ENCODE peak calls at places on chromosomes 6 and 20, in five cellular contexts. One of them, this sample, is unnamed.

GRCh38 chr6:99613705-99614429 is 7.2 kb downstream of the PRDM13 start:
- DNase-seq in endothelial cell: no peak
- DNase-seq in K562: no peak
- DNase-seq in heart left ventricle: no peak
- DNase-seq in body of pancreas: no peak
- DNase-seq in this sample: no peak

GRCh38 chr6:31416394-31417014 is 13.1 kb downstream of the MICA start:
- DNase-seq in heart left ventricle: no peak
- DNase-seq in K562: no peak
- DNase-seq in body of pancreas: no peak
- DNase-seq in endothelial cell: no peak
- DNase-seq in this sample: no peak

GRCh38 chr6:1110164-1110563 is 201.7 kb upstream of the FOXQ1 start:
- DNase-seq in K562: no peak
- DNase-seq in body of pancreas: no peak
- DNase-seq in heart left ventricle: no peak
- DNase-seq in endothelial cell: no peak
- DNase-seq in this sample: no peak

GRCh38 chr6:74840953-74841352 is 364.9 kb downstream of the COL12A1 start:
- DNase-seq in K562: no peak
- DNase-seq in body of pancreas: no peak
- DNase-seq in endothelial cell: no peak
- DNase-seq in heart left ventricle: no peak
- DNase-seq in this sample: no peak

GRCh38 chr6:108697646-108698161 is 137.0 kb downstream of the FOXO3 start:
- DNase-seq in body of pancreas: no peak
- DNase-seq in K562: no peak
- DNase-seq in endothelial cell: no peak
- DNase-seq in heart left ventricle: no peak
- DNase-seq in this sample: no peak

GRCh38 chr20:63501818-63502670 is 3.2 kb upstream of the EEF1A2 start:
- DNase-seq in body of pancreas: peak
- DNase-seq in K562: peak
- DNase-seq in endothelial cell: no peak
- DNase-seq in heart left ventricle: peak
- DNase-seq in this sample: no peak

GRCh38 chr6:34207695-34208443 is 28.8 kb upstream of the HMGA1 start:
- DNase-seq in K562: peak
- DNase-seq in endothelial cell: no peak
- DNase-seq in body of pancreas: no peak
- DNase-seq in heart left ventricle: no peak
- DNase-seq in this sample: no peak

GRCh38 chr6:158044525-158044888 is 62.8 kb downstream of the SYNJ2 start:
- DNase-seq in endothelial cell: no peak
- DNase-seq in heart left ventricle: no peak
- DNase-seq in body of pancreas: no peak
- DNase-seq in K562: no peak
- DNase-seq in this sample: no peak

GRCh38 chr20:16017656-16018055 is 555.6 kb downstream of the KIF16B start:
- DNase-seq in K562: no peak
- DNase-seq in endothelial cell: no peak
- DNase-seq in heart left ventricle: no peak
- DNase-seq in body of pancreas: no peak
- DNase-seq in this sample: no peak
- TF ChIP-seq CTCF in K562: no peak
- TF ChIP-seq CTCF in endothelial cell: no peak
- TF ChIP-seq CTCF in heart left ventricle: no peak
- TF ChIP-seq CTCF in body of pancreas: no peak
- TF ChIP-seq CTCF in this sample: peak

DNA sequence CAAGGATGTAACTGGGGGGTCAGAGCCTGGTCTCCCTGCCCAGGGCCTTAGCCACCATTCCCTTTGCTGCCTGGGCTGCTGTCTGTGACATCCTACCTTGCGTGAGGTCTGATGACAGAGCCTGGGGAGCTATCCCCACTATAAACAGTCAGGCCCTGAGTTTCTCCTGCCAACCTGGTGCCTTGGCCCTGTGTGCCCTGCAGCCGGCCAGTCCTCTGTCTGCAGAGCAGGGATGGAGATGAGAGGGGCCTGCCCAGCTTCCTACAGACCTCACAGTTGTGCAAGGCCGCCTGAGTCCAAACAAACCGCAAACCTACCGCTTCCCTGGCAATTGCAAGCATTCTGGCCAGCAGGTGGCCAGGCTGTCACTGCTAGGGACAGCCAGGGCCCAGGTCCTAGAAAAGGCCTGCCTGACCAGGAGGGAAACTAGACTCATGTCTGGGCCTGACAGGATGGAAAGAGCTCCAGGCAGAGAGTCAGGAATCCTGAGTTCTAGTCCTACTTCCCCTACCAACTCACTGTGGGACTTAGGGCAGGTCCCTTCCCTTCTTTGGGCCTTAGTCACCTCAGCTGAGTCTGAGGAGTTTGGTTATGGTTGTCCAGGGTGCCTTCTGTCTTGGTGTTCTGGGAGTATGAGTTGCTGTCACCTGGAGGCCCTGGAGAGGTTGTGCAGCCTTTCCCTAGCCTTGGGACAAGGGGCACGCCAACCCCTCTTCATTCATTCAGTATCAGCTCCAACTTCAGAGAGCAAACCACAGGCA is 86.2 kb downstream of the VEGFA start:
- DNase-seq in heart left ventricle: no peak
- DNase-seq in endothelial cell: peak
- DNase-seq in K562: peak
- DNase-seq in body of pancreas: peak
- DNase-seq in this sample: no peak
- TF ChIP-seq CTCF in heart left ventricle: peak
- TF ChIP-seq CTCF in endothelial cell: peak
- TF ChIP-seq CTCF in K562: peak
- TF ChIP-seq CTCF in body of pancreas: peak
- TF ChIP-seq CTCF in this sample: peak

GRCh38 chr6:11805259-11806053 is 26.9 kb upstream of the ADTRP start:
- DNase-seq in endothelial cell: no peak
- DNase-seq in heart left ventricle: no peak
- DNase-seq in K562: peak
- DNase-seq in body of pancreas: no peak
- DNase-seq in this sample: no peak

GRCh38 chr6:11810854-11811643 is 32.4 kb upstream of the ADTRP start:
- DNase-seq in endothelial cell: no peak
- DNase-seq in heart left ventricle: no peak
- DNase-seq in K562: no peak
- DNase-seq in body of pancreas: no peak
- DNase-seq in this sample: no peak

GRCh38 chr6:11806561-11807317 is 28.1 kb upstream of the ADTRP start:
- DNase-seq in K562: no peak
- DNase-seq in heart left ventricle: no peak
- DNase-seq in body of pancreas: no peak
- DNase-seq in endothelial cell: no peak
- DNase-seq in this sample: no peak

GRCh38 chr6:11810039-11810541 is 31.5 kb upstream of the ADTRP start:
- DNase-seq in body of pancreas: peak
- DNase-seq in endothelial cell: no peak
- DNase-seq in heart left ventricle: peak
- DNase-seq in K562: peak
- DNase-seq in this sample: no peak

GRCh38 chr6:11808054-11808453 is 29.5 kb upstream of the ADTRP start:
- DNase-seq in body of pancreas: no peak
- DNase-seq in K562: no peak
- DNase-seq in heart left ventricle: no peak
- DNase-seq in endothelial cell: no peak
- DNase-seq in this sample: no peak
- TF ChIP-seq CTCF in body of pancreas: no peak
- TF ChIP-seq CTCF in K562: no peak
- TF ChIP-seq CTCF in heart left ventricle: no peak
- TF ChIP-seq CTCF in endothelial cell: no peak
- TF ChIP-seq CTCF in this sample: no peak

GRCh38 chr20:13221673-13222318 is 722 bp downstream of the ISM1 start:
- DNase-seq in body of pancreas: peak
- DNase-seq in endothelial cell: peak
- DNase-seq in K562: no peak
- DNase-seq in heart left ventricle: peak
- DNase-seq in this sample: peak
- TF ChIP-seq CTCF in body of pancreas: no peak
- TF ChIP-seq CTCF in endothelial cell: no peak
- TF ChIP-seq CTCF in K562: no peak
- TF ChIP-seq CTCF in heart left ventricle: no peak
- TF ChIP-seq CTCF in this sample: peak

GRCh38 chr6:134170844-134171243 is 118.4 kb upstream of the SLC2A12 start:
- DNase-seq in body of pancreas: no peak
- DNase-seq in K562: no peak
- DNase-seq in heart left ventricle: no peak
- DNase-seq in endothelial cell: no peak
- DNase-seq in this sample: no peak
- TF ChIP-seq CTCF in body of pancreas: no peak
- TF ChIP-seq CTCF in K562: no peak
- TF ChIP-seq CTCF in heart left ventricle: no peak
- TF ChIP-seq CTCF in endothelial cell: no peak
- TF ChIP-seq CTCF in this sample: peak

GRCh38 chr20:60252866-60253265 is 294.6 kb downstream of the CDH26 start:
- DNase-seq in heart left ventricle: no peak
- DNase-seq in K562: no peak
- DNase-seq in endothelial cell: no peak
- DNase-seq in body of pancreas: no peak
- DNase-seq in this sample: no peak

GRCh38 chr20:60250251-60250650 is 292.0 kb downstream of the CDH26 start:
- DNase-seq in heart left ventricle: no peak
- DNase-seq in K562: no peak
- DNase-seq in body of pancreas: no peak
- DNase-seq in endothelial cell: no peak
- DNase-seq in this sample: no peak

GRCh38 chr20:60246751-60247150 is 288.5 kb downstream of the CDH26 start:
- DNase-seq in body of pancreas: no peak
- DNase-seq in endothelial cell: no peak
- DNase-seq in heart left ventricle: no peak
- DNase-seq in K562: no peak
- DNase-seq in this sample: no peak

GRCh38 chr20:60253471-60253870 is 295.2 kb downstream of the CDH26 start:
- DNase-seq in endothelial cell: no peak
- DNase-seq in heart left ventricle: no peak
- DNase-seq in body of pancreas: no peak
- DNase-seq in K562: no peak
- DNase-seq in this sample: no peak

GRCh38 chr20:60249436-60249835 is 291.2 kb downstream of the CDH26 start:
- DNase-seq in heart left ventricle: no peak
- DNase-seq in endothelial cell: no peak
- DNase-seq in K562: no peak
- DNase-seq in body of pancreas: no peak
- DNase-seq in this sample: no peak
- TF ChIP-seq CTCF in heart left ventricle: no peak
- TF ChIP-seq CTCF in endothelial cell: no peak
- TF ChIP-seq CTCF in K562: no peak
- TF ChIP-seq CTCF in body of pancreas: no peak
- TF ChIP-seq CTCF in this sample: no peak